ENCODE peak calls at places on chromosomes 1 and 21, in four cellular contexts. One of them, this sample, is unnamed.

GRCh38 chr1:245939756-245940345 is 567.2 kb downstream of the SMYD3 start:
- DNase-seq in fibroblast of pulmonary artery: no peak
- DNase-seq in GM23338: peak
- DNase-seq in tibial artery: no peak
- DNase-seq in this sample: no peak

GRCh38 chr21:34938079-34938764 is 110.9 kb downstream of the RUNX1 start:
- DNase-seq in fibroblast of pulmonary artery: peak
- DNase-seq in GM23338: no peak
- DNase-seq in tibial artery: no peak
- DNase-seq in this sample: no peak

GRCh38 chr1:79847715-79848114 is 841.2 kb upstream of the ADGRL4 start:
- DNase-seq in fibroblast of pulmonary artery: peak
- DNase-seq in GM23338: no peak
- DNase-seq in tibial artery: no peak
- DNase-seq in this sample: no peak

GRCh38 chr21:40070871-40071270 is 203.6 kb downstream of the PCP4 start:
- DNase-seq in fibroblast of pulmonary artery: no peak
- DNase-seq in GM23338: no peak
- DNase-seq in tibial artery: no peak
- DNase-seq in this sample: no peak

GRCh38 chr1:89800718-89801117 is 20.1 kb upstream of the LRRC8D start:
- DNase-seq in fibroblast of pulmonary artery: no peak
- DNase-seq in GM23338: no peak
- DNase-seq in tibial artery: no peak
- DNase-seq in this sample: no peak

GRCh38 chr1:59367269-59368006 is 70.5 kb downstream of the FGGY start:
- DNase-seq in fibroblast of pulmonary artery: peak
- DNase-seq in GM23338: no peak
- DNase-seq in tibial artery: peak
- DNase-seq in this sample: peak

GRCh38 chr1:188129856-188130838 is 1301.4 kb downstream of the PLA2G4A start:
- DNase-seq in fibroblast of pulmonary artery: peak
- DNase-seq in GM23338: no peak
- DNase-seq in tibial artery: no peak
- DNase-seq in this sample: no peak

GRCh38 chr1:119472463-119473175 is 34.4 kb upstream of the HSD3B1 start:
- DNase-seq in fibroblast of pulmonary artery: no peak
- DNase-seq in GM23338: no peak
- DNase-seq in tibial artery: no peak
- DNase-seq in this sample: no peak

GRCh38 chr21:34670220-34670961 is 1.6 kb downstream of the CLIC6 start:
- DNase-seq in fibroblast of pulmonary artery: no peak
- DNase-seq in GM23338: peak
- DNase-seq in tibial artery: no peak
- DNase-seq in this sample: no peak

GRCh38 chr1:5751833-5752714 is 240.2 kb downstream of the NPHP4 start:
- DNase-seq in fibroblast of pulmonary artery: no peak
- DNase-seq in GM23338: no peak
- DNase-seq in tibial artery: peak
- DNase-seq in this sample: no peak

GRCh38 chr1:86502721-86503430 is 34.1 kb downstream of the CLCA1 start:
- DNase-seq in fibroblast of pulmonary artery: peak
- DNase-seq in GM23338: peak
- DNase-seq in tibial artery: no peak
- DNase-seq in this sample: no peak

GRCh38 chr21:28436286-28436932 is 556.3 kb downstream of the LTN1 start:
- DNase-seq in fibroblast of pulmonary artery: peak
- DNase-seq in GM23338: no peak
- DNase-seq in tibial artery: no peak
- DNase-seq in this sample: peak

GRCh38 chr1:168468042-168468809 is 75.6 kb downstream of the XCL2 start:
- DNase-seq in fibroblast of pulmonary artery: peak
- DNase-seq in GM23338: peak
- DNase-seq in tibial artery: no peak
- DNase-seq in this sample: no peak

GRCh38 chr1:182616130-182617074 is 12.2 kb upstream of the RGS16 start:
- DNase-seq in fibroblast of pulmonary artery: peak
- DNase-seq in GM23338: peak
- DNase-seq in tibial artery: peak
- DNase-seq in this sample: peak

GRCh38 chr1:36174716-36175115 is 18.8 kb downstream of the MAP7D1 start:
- DNase-seq in fibroblast of pulmonary artery: no peak
- DNase-seq in GM23338: no peak
- DNase-seq in tibial artery: no peak
- DNase-seq in this sample: no peak

GRCh38 chr1:13809461-13810159 is 109.6 kb downstream of the PRDM2 start:
- DNase-seq in fibroblast of pulmonary artery: no peak
- DNase-seq in GM23338: no peak
- DNase-seq in tibial artery: no peak
- DNase-seq in this sample: no peak
- TF ChIP-seq CTCF in fibroblast of pulmonary artery: no peak
- TF ChIP-seq CTCF in GM23338: no peak
- TF ChIP-seq CTCF in tibial artery: no peak
- TF ChIP-seq CTCF in this sample: no peak

DNA sequence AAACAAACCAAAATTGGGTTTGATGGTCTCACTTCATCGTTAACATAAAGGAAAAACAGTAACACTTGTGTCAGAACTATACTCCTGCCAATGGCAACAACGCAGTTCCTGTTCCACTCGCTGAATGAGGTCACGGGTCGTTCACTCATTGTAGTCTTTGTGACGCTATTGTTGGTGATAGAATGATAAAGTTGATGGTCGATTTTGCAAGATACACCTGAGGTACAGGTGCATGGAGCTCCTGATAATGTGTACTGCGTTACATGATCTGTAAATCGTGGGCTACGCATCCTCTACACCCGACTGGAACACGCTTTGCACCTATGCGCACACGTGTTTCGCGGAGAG is 391 bp upstream of the CENPS start:
- DNase-seq in fibroblast of pulmonary artery: peak
- DNase-seq in GM23338: no peak
- DNase-seq in tibial artery: no peak
- DNase-seq in this sample: no peak
- H3K4me3 ChIP-seq in fibroblast of pulmonary artery: peak
- H3K4me3 ChIP-seq in GM23338: peak
- H3K4me3 ChIP-seq in tibial artery: peak
- H3K4me3 ChIP-seq in this sample: peak

GRCh38 chr21:41171210-41171609 is 3.2 kb downstream of the BACE2 start:
- DNase-seq in fibroblast of pulmonary artery: peak
- DNase-seq in GM23338: no peak
- DNase-seq in tibial artery: peak
- DNase-seq in this sample: no peak
- TF ChIP-seq CTCF in fibroblast of pulmonary artery: no peak
- TF ChIP-seq CTCF in GM23338: no peak
- TF ChIP-seq CTCF in tibial artery: no peak
- TF ChIP-seq CTCF in this sample: no peak

GRCh38 chr21:36297938-36298572 is 21.9 kb upstream of the MORC3 start:
- DNase-seq in fibroblast of pulmonary artery: no peak
- DNase-seq in GM23338: no peak
- DNase-seq in tibial artery: peak
- DNase-seq in this sample: peak

DNA sequence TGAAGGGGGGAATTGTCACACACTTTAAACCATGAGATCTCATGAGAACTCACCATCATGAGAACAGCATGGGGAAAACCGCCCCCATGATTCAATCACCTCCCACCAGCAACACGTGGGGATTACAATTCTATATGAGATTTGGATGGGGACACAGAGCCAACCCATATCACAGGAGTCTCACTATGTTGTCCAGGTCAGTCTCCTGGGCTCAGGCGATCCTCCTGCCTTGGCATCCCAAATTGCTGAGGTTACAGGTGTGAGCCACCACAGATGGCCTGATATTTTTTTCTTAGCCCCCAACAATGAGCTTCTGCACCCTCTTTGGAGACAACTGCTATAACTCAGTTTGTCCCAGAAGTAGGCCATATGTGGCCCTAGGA is 22.5 kb upstream of the MORC3 start:
- DNase-seq in fibroblast of pulmonary artery: no peak
- DNase-seq in GM23338: no peak
- DNase-seq in tibial artery: peak
- DNase-seq in this sample: no peak
- H3K4me3 ChIP-seq in fibroblast of pulmonary artery: no peak
- H3K4me3 ChIP-seq in GM23338: no peak
- H3K4me3 ChIP-seq in tibial artery: no peak
- H3K4me3 ChIP-seq in this sample: no peak